ENCODE peak calls at places on chromosome 18, in five cellular contexts. J is heart left ventricle, Z is hepatocyte, Y is HCT116, P is lower leg skin. D is an unnamed sample.

GRCh38 chr18:46042571-46043123 is 29.4 kb downstream of the PSTPIP2 start:
- DNase-seq in J (no peak), Z (no peak), Y (no peak), P (no peak), D (no peak)

GRCh38 chr18:27595121-27595848 is 410.2 kb upstream of the CHST9 start:
- DNase-seq in J (no peak), Z (no peak), Y (no peak), P (no peak), D (no peak)

GRCh38 chr18:37812961-37813360 is 247.4 kb upstream of the CELF4 start:
- DNase-seq in J (no peak), Z (no peak), Y (no peak), P (no peak), D (no peak)

GRCh38 chr18:78546281-78546680 is 433.3 kb upstream of the SALL3 start:
- DNase-seq in J (no peak), Z (no peak), Y (no peak), P (no peak), D (no peak)

GRCh38 chr18:59846814-59847490 is 52.8 kb upstream of the PMAIP1 start:
- DNase-seq in J (no peak), Z (peak), Y (no peak), P (no peak), D (no peak)

GRCh38 chr18:44805643-44806042 is 125.0 kb downstream of the SETBP1 start:
- DNase-seq in J (no peak), Z (no peak), Y (no peak), P (no peak), D (no peak)

GRCh38 chr18:63237911-63238710 is 81.5 kb downstream of the BCL2 start:
- DNase-seq in J (peak), Z (peak), Y (peak), P (no peak), D (no peak)

GRCh38 chr18:76953186-76953982 is 131.0 kb downstream of the ZNF236 start:
- DNase-seq in J (peak), Z (no peak), Y (no peak), P (no peak), D (peak)

GRCh38 chr18:79380816-79381806 is 14.6 kb upstream of the NFATC1 start:
- DNase-seq in J (peak), Z (peak), Y (no peak), P (peak), D (peak)

GRCh38 chr18:45456076-45457066 is 158.9 kb upstream of the SLC14A2 start:
- DNase-seq in J (no peak), Z (no peak), Y (no peak), P (no peak), D (peak)

GRCh38 chr18:54163458-54163857 is 61.0 kb downstream of the MBD2 start:
- DNase-seq in J (no peak), Z (no peak), Y (no peak), P (no peak), D (no peak)

GRCh38 chr18:33184178-33184577 is 256.3 kb downstream of the CCDC178 start:
- DNase-seq in J (no peak), Z (no peak), Y (no peak), P (no peak), D (no peak)

GRCh38 chr18:32711862-32712261 is 61.0 kb downstream of the KLHL14 start:
- DNase-seq in J (no peak), Z (no peak), Y (no peak), P (no peak), D (no peak)

GRCh38 chr18:13614701-13615288 is 111.6 kb downstream of the FAM210A start:
- DNase-seq in J (peak), Z (no peak), Y (no peak), P (no peak), D (no peak)

GRCh38 chr18:79644006-79644665 is 35.5 kb upstream of the CTDP1 start:
- DNase-seq in J (peak), Z (peak), Y (peak), P (no peak), D (peak)

GRCh38 chr18:41604964-41605363 is 350.1 kb upstream of the PIK3C3 start:
- DNase-seq in J (no peak), Z (peak), Y (no peak), P (no peak), D (no peak)

GRCh38 chr18:79982736-79983135 is 5.6 kb downstream of the TXNL4A start:
- DNase-seq in J (no peak), Z (no peak), Y (no peak), P (no peak), D (no peak)

GRCh38 chr18:11176416-11176815 is 27.0 kb upstream of the PIEZO2 start:
- DNase-seq in J (no peak), Z (no peak), Y (no peak), P (no peak), D (no peak)

GRCh38 chr18:46401486-46402115 is 255.4 kb downstream of the LOXHD1 start:
- DNase-seq in J (no peak), Z (no peak), Y (no peak), P (no peak), D (no peak)

GRCh38 chr18:56748698-56749268 is 97.6 kb downstream of the WDR7 start:
- DNase-seq in J (no peak), Z (peak), Y (peak), P (no peak), D (no peak)

GRCh38 chr18:2406544-2406943 is 164.8 kb downstream of the METTL4 start:
- DNase-seq in J (no peak), Z (peak), Y (no peak), P (no peak), D (no peak)

GRCh38 chr18:9008709-9009635 is 93.5 kb upstream of the NDUFV2 start:
- DNase-seq in J (no peak), Z (peak), Y (no peak), P (no peak), D (no peak)

GRCh38 chr18:11078491-11078890 is 70.9 kb downstream of the PIEZO2 start:
- DNase-seq in J (no peak), Z (peak), Y (no peak), P (no peak), D (no peak)

GRCh38 chr18:6891788-6892187 is 162.3 kb downstream of the ARHGAP28 start:
- DNase-seq in J (no peak), Z (no peak), Y (no peak), P (no peak), D (no peak)

GRCh38 chr18:27583466-27583865 is 398.4 kb upstream of the CHST9 start:
- DNase-seq in J (no peak), Z (no peak), Y (no peak), P (no peak), D (no peak)

GRCh38 chr18:65124633-65125032 is 626.2 kb upstream of the CDH7 start:
- DNase-seq in J (no peak), Z (no peak), Y (no peak), P (no peak), D (no peak)

GRCh38 chr18:9280854-9281253 is 53.7 kb upstream of the TWSG1 start:
- DNase-seq in J (no peak), Z (no peak), Y (no peak), P (no peak), D (no peak)

GRCh38 chr18:63646916-63647315 is 2.9 kb upstream of the SERPINB4 start:
- DNase-seq in J (no peak), Z (no peak), Y (no peak), P (no peak), D (no peak)

GRCh38 chr18:58975296-58975695 is 110.6 kb downstream of the ZNF532 start:
- DNase-seq in J (no peak), Z (no peak), Y (no peak), P (no peak), D (no peak)

GRCh38 chr18:1624612-1625011 is 719.9 kb downstream of the ADCYAP1 start:
- DNase-seq in J (no peak), Z (no peak), Y (no peak), P (no peak), D (no peak)

GRCh38 chr18:45059695-45060094 is 379.0 kb downstream of the SETBP1 start:
- DNase-seq in J (no peak), Z (no peak), Y (no peak), P (no peak), D (no peak)

GRCh38 chr18:62165583-62165982 is 21.3 kb downstream of the PIGN start:
- DNase-seq in J (no peak), Z (no peak), Y (no peak), P (no peak), D (no peak)

GRCh38 chr18:26875040-26875654 is 9.6 kb upstream of the AQP4 start:
- DNase-seq in J (no peak), Z (peak), Y (no peak), P (no peak), D (no peak)

GRCh38 chr18:77057043-77057442 is 75.5 kb downstream of the MBP start:
- DNase-seq in J (no peak), Z (no peak), Y (no peak), P (no peak), D (peak)

GRCh38 chr18:58753976-58754375 is 82.7 kb downstream of the MALT1 start:
- DNase-seq in J (no peak), Z (no peak), Y (no peak), P (no peak), D (no peak)

GRCh38 chr18:413263-413662 is 87.2 kb downstream of the COLEC12 start:
- DNase-seq in J (no peak), Z (no peak), Y (no peak), P (no peak), D (no peak)

GRCh38 chr18:64245461-64245860 is 96.6 kb upstream of the LINC00305 start:
- DNase-seq in J (peak), Z (no peak), Y (no peak), P (no peak), D (no peak)

GRCh38 chr18:40821596-40822243 is 1133.3 kb upstream of the PIK3C3 start:
- DNase-seq in J (no peak), Z (no peak), Y (no peak), P (no peak), D (no peak)

GRCh38 chr18:34805117-34805882 is 95.2 kb downstream of the DTNA start:
- DNase-seq in J (no peak), Z (no peak), Y (no peak), P (no peak), D (no peak)

GRCh38 chr18:34808389-34808788 is 98.3 kb downstream of the DTNA start:
- DNase-seq in J (no peak), Z (no peak), Y (no peak), P (no peak), D (no peak)

GRCh38 chr18:34806527-34806926 is 96.4 kb downstream of the DTNA start:
- DNase-seq in J (no peak), Z (no peak), Y (no peak), P (no peak), D (no peak)

GRCh38 chr18:34807106-34807796 is 97.2 kb downstream of the DTNA start:
- DNase-seq in J (no peak), Z (no peak), Y (peak), P (no peak), D (no peak)

GRCh38 chr18:34809697-34810096 is 99.6 kb downstream of the DTNA start:
- DNase-seq in J (no peak), Z (peak), Y (peak), P (peak), D (peak)
- TF ChIP-seq CTCF in J (peak), Z (peak), Y (peak), P (no peak), D (peak)

GRCh38 chr18:74669136-74669798 is 71.6 kb downstream of the ZNF407 start:
- DNase-seq in J (no peak), Z (no peak), Y (no peak), P (no peak), D (no peak)

GRCh38 chr18:74665905-74666304 is 68.2 kb downstream of the ZNF407 start:
- DNase-seq in J (no peak), Z (no peak), Y (no peak), P (no peak), D (no peak)

GRCh38 chr18:74661690-74662089 is 64.0 kb downstream of the ZNF407 start:
- DNase-seq in J (no peak), Z (no peak), Y (no peak), P (no peak), D (no peak)

GRCh38 chr18:74662622-74663021 is 65.0 kb downstream of the ZNF407 start:
- DNase-seq in J (no peak), Z (no peak), Y (no peak), P (no peak), D (no peak)

DNA sequence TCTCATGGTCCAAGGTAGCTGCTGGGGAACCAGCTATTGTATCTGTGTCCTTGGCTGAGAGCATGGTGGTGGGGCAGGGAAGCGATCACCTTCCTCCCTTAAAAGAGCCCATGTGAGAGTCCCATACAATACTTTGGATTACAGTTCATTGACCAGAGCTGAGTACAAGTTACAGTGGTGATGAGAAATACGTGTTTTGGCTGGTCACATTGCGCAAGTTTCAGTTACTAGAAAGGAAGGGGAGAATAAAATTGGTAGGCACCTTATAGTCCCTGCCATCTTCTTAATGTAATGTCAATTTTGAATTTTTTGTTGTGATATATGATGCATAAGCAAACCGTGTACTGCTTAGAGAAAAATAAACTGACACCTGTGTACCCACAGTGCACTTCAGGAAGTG is 67.7 kb downstream of the ZNF407 start:
- DNase-seq in J (no peak), Z (no peak), Y (no peak), P (no peak), D (no peak)
- H3K4me3 ChIP-seq in J (no peak), Z (no peak), Y (no peak), P (no peak), D (no peak)

DNA sequence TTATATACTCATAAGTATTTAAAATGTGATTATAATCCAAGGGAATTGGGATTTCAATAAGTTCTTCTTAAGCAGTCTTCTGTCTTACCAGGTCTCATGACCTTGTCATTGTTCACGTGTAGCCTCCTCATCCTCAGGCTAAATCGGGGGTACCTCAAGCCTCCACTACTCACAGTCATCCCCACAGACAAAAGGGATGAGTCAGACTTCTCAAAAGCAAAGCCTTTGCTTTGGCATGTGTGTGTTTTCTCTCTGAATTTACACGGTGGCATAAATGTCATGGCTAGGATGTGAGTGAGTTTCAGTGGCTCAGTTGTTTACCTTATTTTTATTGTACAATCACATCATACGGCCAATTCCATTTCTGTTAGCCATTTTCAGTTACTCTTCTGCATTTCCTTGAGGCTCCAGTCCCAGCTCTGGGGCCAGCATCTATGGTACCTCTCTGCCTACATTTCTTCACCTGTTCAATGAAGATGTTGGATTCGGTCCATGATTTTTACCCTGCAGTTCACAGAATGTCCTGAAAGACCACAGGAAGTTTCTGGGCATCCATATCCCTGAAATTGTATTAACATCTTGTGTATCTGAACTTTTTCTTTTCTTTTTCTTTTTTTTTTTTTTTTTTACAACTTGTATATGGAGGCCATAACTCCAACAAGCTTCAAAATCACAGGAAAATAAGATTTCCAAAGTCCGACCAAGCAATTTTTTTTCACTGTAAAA is 195.3 kb downstream of the FHOD3 start:
- DNase-seq in J (no peak), Z (no peak), Y (no peak), P (no peak), D (no peak)
- TF ChIP-seq CTCF in J (no peak), Z (no peak), Y (no peak), P (no peak), D (no peak)

GRCh38 chr18:67035026-67035425 is 431.1 kb upstream of the CDH19 start:
- DNase-seq in J (no peak), Z (no peak), Y (no peak), P (no peak), D (no peak)
- H3K4me3 ChIP-seq in J (no peak), Z (no peak), Y (no peak), P (no peak), D (no peak)

DNA sequence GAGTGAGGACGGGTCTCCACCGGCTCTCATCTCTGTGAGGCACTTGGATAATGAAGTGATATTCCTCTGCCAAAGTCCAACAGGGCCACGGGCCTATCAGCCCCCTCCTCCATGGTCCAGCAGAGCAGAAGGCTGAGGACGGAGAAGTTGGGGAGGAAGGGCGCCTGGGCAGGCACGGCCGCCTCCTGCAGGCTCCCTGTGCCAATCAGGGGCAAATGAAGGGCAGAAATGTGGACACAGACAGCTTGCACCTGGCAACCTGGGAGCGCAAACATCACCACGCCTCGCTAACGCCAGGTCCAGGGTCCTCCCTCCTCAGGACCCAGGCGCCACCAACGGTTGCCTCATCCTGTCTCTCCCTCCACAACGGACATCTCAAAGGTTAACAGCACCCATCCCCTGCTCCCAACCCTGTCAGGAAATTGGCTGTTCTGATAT is 24.3 kb downstream of the SMAD7 start:
- DNase-seq in J (no peak), Z (no peak), Y (no peak), P (no peak), D (no peak)
- TF ChIP-seq CTCF in J (no peak), Z (no peak), Y (no peak), P (no peak), D (no peak)

DNA sequence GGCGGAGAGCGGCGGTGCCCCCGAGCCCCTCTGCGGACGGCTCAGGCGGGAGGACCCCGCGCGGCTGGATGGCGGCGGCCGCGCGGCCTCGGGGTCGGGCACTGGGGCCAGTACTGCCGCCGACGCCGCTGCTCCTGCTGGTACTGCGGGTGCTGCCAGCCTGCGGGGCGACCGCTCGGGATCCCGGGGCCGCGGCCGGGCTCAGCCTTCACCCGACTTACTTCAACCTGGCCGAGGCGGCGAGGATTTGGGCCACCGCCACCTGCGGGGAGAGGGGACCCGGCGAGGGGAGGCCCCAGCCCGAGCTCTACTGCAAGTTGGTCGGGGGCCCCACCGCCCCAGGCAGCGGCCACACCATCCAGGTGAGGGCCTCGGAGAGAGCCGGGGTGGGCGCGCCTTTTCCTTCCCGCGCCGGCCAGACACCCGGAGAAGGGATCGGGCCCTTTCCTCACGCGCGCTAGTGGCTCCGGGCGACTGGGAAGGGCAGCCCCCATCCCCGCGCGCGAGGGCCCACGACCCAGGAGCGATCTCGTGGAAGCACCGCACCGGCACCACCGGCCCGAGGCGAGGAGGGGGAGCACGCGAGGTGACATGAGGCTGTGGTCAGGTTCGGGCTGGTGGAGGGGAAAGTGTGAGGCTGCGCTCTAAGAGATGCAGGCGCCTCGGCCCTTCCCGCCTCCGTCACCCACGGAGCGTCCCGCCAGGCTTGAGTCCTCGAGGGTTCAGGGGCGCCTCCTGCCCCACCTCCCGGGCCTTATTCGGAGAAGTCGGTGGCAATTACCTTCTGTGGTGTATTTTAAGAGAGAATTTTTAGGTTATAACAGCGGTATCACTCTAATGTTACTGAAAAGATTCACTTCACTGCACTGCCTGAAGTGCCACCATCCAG is 607 bp downstream of the LAMA3 start:
- DNase-seq in J (no peak), Z (peak), Y (no peak), P (no peak), D (peak)
- H3K4me3 ChIP-seq in J (peak), Z (peak), Y (peak), P (peak), D (peak)

GRCh38 chr18:50937183-50937582 is 30.7 kb upstream of the ELAC1 start:
- DNase-seq in J (no peak), Z (no peak), Y (no peak), P (no peak), D (no peak)

GRCh38 chr18:50938912-50939311 is 28.9 kb upstream of the ELAC1 start:
- DNase-seq in J (no peak), Z (no peak), Y (no peak), P (no peak), D (no peak)

GRCh38 chr18:50933684-50934083 is 34.2 kb upstream of the ELAC1 start:
- DNase-seq in J (no peak), Z (no peak), Y (no peak), P (no peak), D (no peak)

DNA sequence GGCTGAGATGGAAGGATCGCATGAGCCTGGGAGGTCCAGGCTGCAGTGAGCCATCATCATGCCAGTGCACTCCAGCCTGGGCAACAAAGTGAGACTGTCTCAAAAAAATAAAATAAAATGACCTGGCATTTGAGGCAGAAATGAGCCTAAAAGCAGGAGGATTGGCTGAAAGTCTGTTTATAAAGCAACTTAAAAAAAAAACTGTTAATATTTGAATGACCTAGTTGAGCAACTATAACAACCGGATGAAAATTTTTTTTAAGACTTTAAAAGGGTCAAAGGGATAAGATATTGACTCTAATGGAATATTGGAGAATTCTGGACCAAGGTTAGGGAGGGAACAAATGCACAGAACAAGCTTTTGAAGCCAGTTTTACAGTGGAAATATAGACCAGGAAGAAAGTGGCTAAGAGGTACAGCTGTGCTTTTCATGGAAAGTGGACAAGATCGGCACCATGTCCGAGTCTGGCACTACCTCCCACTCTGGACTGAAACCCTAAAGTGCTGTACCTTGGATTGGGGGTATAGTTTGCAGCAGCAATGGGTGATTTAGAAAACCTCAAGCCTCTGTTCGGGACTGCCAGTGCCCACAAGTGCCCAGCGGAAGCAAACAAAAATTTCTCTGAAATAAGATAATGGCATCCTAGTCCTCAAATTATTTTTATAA is 33.2 kb upstream of the ELAC1 start:
- DNase-seq in J (no peak), Z (no peak), Y (no peak), P (no peak), D (no peak)
- TF ChIP-seq CTCF in J (no peak), Z (no peak), Y (no peak), P (no peak), D (no peak)